ENCODE peak calls at places on chromosome 17, in five cellular contexts. S is trophoblast cell, M is H9, G is H1, K is neuronal stem cell. C is an unnamed sample.

GRCh38 chr17:11986939-11987329 is 10.3 kb downstream of the ZNF18 start:
- DNase-seq in G (no peak), S (peak), M (no peak), K (peak), C (peak)

GRCh38 chr17:2123467-2124251 is 68.8 kb downstream of the HIC1 start:
- DNase-seq in M (no peak), G (no peak), S (no peak), K (no peak), C (peak)

GRCh38 chr17:76473541-76473985 is 6.2 kb downstream of the AANAT start:
- DNase-seq in M (peak), S (no peak), G (peak), K (no peak), C (no peak)

GRCh38 chr17:27892542-27892865 is 661 bp downstream of the LYRM9 start:
- DNase-seq in S (no peak), G (no peak), K (no peak), M (no peak), C (no peak)

GRCh38 chr17:60559995-60560859 is 34.2 kb upstream of the APPBP2 start:
- DNase-seq in S (no peak), M (no peak), K (no peak), G (no peak), C (no peak)

GRCh38 chr17:46764709-46765401 is 53.6 kb downstream of the WNT3 start:
- DNase-seq in K (no peak), M (no peak), G (peak), S (no peak), C (peak)

GRCh38 chr17:2837147-2837561 is 40.9 kb downstream of the RAP1GAP2 start:
- DNase-seq in K (no peak), G (no peak), M (no peak), S (no peak), C (no peak)

GRCh38 chr17:74211929-74212261 is 1.5 kb upstream of the TTYH2 start:
- DNase-seq in M (no peak), K (no peak), G (no peak), S (no peak), C (no peak)

GRCh38 chr17:82241183-82241925 is 12.5 kb downstream of the SLC16A3 start:
- DNase-seq in K (no peak), S (peak), M (no peak), G (no peak), C (peak)

GRCh38 chr17:44969144-44969780 is 1.2 kb upstream of the C1QL1 start:
- DNase-seq in S (no peak), K (no peak), G (peak), M (peak), C (no peak)

GRCh38 chr17:58447039-58447975 is 30.0 kb upstream of the RNF43 start:
- DNase-seq in M (peak), K (peak), G (peak), S (peak), C (peak)

GRCh38 chr17:45910667-45911066 is 16.3 kb downstream of the MAPT start:
- DNase-seq in G (no peak), S (no peak), K (no peak), M (no peak), C (no peak)

GRCh38 chr17:4087911-4088693 is 54.7 kb downstream of the ZZEF1 start:
- DNase-seq in M (no peak), S (peak), K (no peak), G (no peak), C (peak)

GRCh38 chr17:43212641-43213490 is 1.2 kb downstream of the TMEM106A start:
- DNase-seq in G (no peak), S (peak), K (no peak), M (no peak), C (no peak)

GRCh38 chr17:62067165-62068145 is 2.4 kb upstream of the MED13 start:
- DNase-seq in M (peak), G (no peak), S (no peak), K (no peak), C (no peak)

GRCh38 chr17:65108152-65108551 is 29.0 kb upstream of the RGS9 start:
- DNase-seq in M (no peak), G (no peak), K (no peak), S (no peak), C (no peak)

GRCh38 chr17:373616-374225 is 21.1 kb upstream of the RPH3AL start:
- DNase-seq in G (no peak), S (no peak), M (no peak), K (no peak), C (no peak)

GRCh38 chr17:1762233-1762905 is 509 bp downstream of the SERPINF1 start:
- DNase-seq in K (no peak), M (no peak), S (peak), G (no peak), C (no peak)

GRCh38 chr17:17766351-17767095 is 70.3 kb downstream of the SREBF1 start:
- DNase-seq in K (no peak), M (no peak), G (no peak), S (no peak), C (no peak)

GRCh38 chr17:81898029-81898866 is 3.8 kb upstream of the NPB start:
- DNase-seq in K (no peak), S (peak), M (no peak), G (no peak), C (peak)

GRCh38 chr17:17073006-17073626 is 30.9 kb downstream of the MPRIP start:
- DNase-seq in S (no peak), M (no peak), G (no peak), K (no peak), C (no peak)

GRCh38 chr17:81996757-81997441 is 19.5 kb downstream of the ASPSCR1 start:
- DNase-seq in M (no peak), G (no peak), S (no peak), K (no peak), C (no peak)

GRCh38 chr17:32335647-32336046 is 6.3 kb downstream of the C17orf75 start:
- DNase-seq in S (no peak), K (no peak), M (no peak), G (no peak), C (peak)

GRCh38 chr17:35073991-35074627 is 10.6 kb upstream of the RFFL start:
- DNase-seq in G (no peak), M (no peak), S (peak), K (no peak), C (no peak)

GRCh38 chr17:75242461-75243042 is 18.9 kb downstream of the GGA3 start:
- DNase-seq in S (no peak), K (no peak), M (no peak), G (no peak), C (no peak)

GRCh38 chr17:81179861-81180260 is 13.8 kb upstream of the AATK start:
- DNase-seq in S (no peak), M (no peak), K (no peak), G (no peak), C (no peak)

GRCh38 chr17:27333410-27333980 is 39.6 kb downstream of the WSB1 start:
- DNase-seq in K (no peak), M (peak), S (no peak), G (no peak), C (no peak)

GRCh38 chr17:67126983-67127382 is 82.6 kb downstream of the CACNG1 start:
- DNase-seq in S (no peak), K (no peak), G (no peak), M (no peak), C (no peak)

GRCh38 chr17:80780381-80781187 is 211.1 kb upstream of the CHMP6 start:
- DNase-seq in S (peak), K (no peak), G (no peak), M (no peak), C (peak)

GRCh38 chr17:79965806-79966205 is 69.9 kb downstream of the TBC1D16 start:
- DNase-seq in M (peak), K (no peak), G (no peak), S (no peak), C (no peak)

GRCh38 chr17:39634384-39634871 is 2.5 kb upstream of the STARD3 start:
- DNase-seq in G (no peak), M (no peak), S (peak), K (no peak), C (peak)

GRCh38 chr17:61283043-61283442 is 116.6 kb upstream of the TBX2 start:
- DNase-seq in M (no peak), S (no peak), G (no peak), K (no peak), C (no peak)

GRCh38 chr17:21213491-21214014 is 408 bp downstream of the TMEM11 start:
- DNase-seq in G (no peak), M (no peak), S (peak), K (no peak), C (no peak)

GRCh38 chr17:51398647-51399046 is 138.3 kb downstream of the UTP18 start:
- DNase-seq in K (no peak), G (no peak), S (no peak), M (no peak), C (no peak)

GRCh38 chr17:1013729-1014090 is 16.8 kb downstream of the TIMM22 start:
- DNase-seq in S (no peak), M (no peak), K (no peak), G (no peak), C (no peak)

GRCh38 chr17:70736375-70736957 is 567.1 kb downstream of the KCNJ2 start:
- DNase-seq in M (no peak), K (no peak), G (no peak), S (no peak), C (no peak)

GRCh38 chr17:71438631-71439146 is 682.1 kb upstream of the SOX9 start:
- DNase-seq in S (peak), K (no peak), G (no peak), M (no peak), C (peak)

GRCh38 chr17:41491476-41491875 is 1.8 kb upstream of the KRT36 start:
- DNase-seq in K (no peak), S (no peak), M (no peak), G (no peak), C (no peak)

GRCh38 chr17:41492771-41493170 is 3.1 kb upstream of the KRT36 start:
- DNase-seq in S (no peak), G (no peak), K (no peak), M (no peak), C (peak)

GRCh38 chr17:41496803-41497484 is 7.2 kb upstream of the KRT36 start:
- DNase-seq in S (peak), K (peak), M (peak), G (peak), C (peak)

GRCh38 chr17:41492351-41492750 is 2.6 kb upstream of the KRT36 start:
- DNase-seq in M (no peak), S (peak), G (no peak), K (no peak), C (peak)

GRCh38 chr17:41494524-41494923 is 4.8 kb upstream of the KRT36 start:
- DNase-seq in M (no peak), G (no peak), S (peak), K (no peak), C (peak)
- H2AFZ ChIP-seq in M (no peak), G (no peak), S (no peak), K (no peak), C (no peak)

DNA sequence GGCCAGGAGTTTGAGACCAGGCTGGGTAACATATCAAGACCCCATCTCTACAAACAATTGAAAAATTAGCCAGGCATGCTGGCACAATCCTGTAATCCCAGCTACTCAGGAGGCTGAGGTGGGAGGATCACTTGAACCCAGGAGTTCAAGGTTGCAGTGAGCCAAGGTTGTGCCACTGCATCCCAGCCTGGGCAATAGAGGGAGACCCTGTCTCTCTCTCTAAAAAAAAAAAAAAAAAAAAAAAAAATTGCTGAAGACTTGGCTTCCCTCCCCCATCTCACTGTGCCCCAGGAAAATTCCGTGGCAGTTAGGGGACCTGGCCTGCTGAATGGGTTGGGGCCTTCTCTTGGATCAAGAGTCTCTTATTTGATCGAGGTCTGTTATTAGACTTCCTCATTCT is at the start of gene ODF4:
- DNase-seq in K (no peak), M (no peak), S (no peak), G (no peak), C (no peak)
- H2BK120ac ChIP-seq in K (no peak), M (no peak), S (no peak), G (no peak), C (no peak)

DNA sequence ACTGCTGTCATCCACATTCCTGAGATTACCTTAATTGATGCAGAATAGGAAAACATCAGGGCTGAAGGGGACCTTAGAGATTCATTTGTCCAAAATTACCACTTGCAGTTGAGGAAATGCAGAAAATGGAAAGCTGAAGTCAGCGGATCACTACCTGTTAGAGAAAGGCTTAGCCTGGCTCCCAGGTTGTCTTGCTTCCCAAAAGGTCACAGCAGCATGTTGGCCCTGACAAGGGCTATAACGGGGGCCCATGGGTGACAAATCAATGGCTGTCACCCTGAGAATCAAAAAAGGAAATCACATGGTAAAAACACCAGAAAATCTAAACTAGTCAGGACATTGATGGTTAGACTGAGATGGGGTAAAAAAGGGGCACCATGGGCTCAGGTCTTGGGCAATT is 51.7 kb downstream of the HLF start:
- DNase-seq in K (no peak), M (no peak), G (no peak), S (peak), C (no peak)
- H2BK12ac ChIP-seq in K (no peak), M (no peak), G (no peak), S (no peak), C (no peak)

DNA sequence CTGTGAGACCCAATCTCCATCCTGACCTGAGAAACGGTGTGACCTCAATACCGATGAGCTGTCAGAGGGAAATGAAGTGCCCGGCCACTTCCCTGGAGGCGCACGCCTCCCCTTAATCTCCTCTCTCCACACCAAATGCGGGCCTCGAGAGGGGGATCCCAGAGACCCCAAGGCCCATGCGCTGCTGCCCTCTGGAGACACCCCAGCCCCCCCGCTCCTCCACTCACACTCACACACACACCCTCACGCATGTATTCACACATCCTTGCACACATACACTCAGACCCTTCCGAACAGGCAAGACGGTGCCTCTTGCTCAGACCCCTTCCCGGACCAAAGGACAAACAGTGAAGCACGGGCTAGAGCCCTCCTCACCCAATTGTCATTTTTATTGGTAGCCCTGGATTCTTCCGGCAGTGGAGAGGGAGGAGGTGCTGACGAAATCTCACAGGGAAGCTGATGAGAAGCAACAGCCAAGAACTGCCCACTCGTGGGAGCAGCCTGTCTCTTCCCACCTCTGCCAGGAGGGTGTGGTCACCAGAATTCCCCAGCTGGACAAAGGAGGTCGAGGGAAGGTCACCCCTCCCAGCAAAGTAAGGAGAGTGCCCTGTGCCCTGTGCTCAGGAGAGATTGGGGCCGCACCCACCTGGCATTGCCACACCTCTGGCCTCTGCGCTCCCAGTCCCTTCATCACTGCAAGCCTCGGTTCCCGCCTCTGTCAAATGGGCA is 136.0 kb upstream of the TNRC6C start:
- DNase-seq in K (no peak), S (no peak), M (no peak), G (no peak), C (no peak)
- H2AFZ ChIP-seq in K (no peak), S (no peak), M (no peak), G (no peak), C (no peak)

GRCh38 chr17:41529491-41529915 is 1.4 kb upstream of the KRT19 start:
- DNase-seq in S (peak), M (no peak), K (no peak), G (no peak), C (no peak)
- H2BK120ac ChIP-seq in S (peak), M (no peak), K (no peak), G (no peak), C (peak)

GRCh38 chr17:36631022-36631421 is 29.6 kb downstream of the MRM1 start:
- DNase-seq in M (no peak), K (no peak), S (no peak), G (no peak), C (no peak)
- H2BK12ac ChIP-seq in M (no peak), K (no peak), S (no peak), G (no peak), C (no peak)

DNA sequence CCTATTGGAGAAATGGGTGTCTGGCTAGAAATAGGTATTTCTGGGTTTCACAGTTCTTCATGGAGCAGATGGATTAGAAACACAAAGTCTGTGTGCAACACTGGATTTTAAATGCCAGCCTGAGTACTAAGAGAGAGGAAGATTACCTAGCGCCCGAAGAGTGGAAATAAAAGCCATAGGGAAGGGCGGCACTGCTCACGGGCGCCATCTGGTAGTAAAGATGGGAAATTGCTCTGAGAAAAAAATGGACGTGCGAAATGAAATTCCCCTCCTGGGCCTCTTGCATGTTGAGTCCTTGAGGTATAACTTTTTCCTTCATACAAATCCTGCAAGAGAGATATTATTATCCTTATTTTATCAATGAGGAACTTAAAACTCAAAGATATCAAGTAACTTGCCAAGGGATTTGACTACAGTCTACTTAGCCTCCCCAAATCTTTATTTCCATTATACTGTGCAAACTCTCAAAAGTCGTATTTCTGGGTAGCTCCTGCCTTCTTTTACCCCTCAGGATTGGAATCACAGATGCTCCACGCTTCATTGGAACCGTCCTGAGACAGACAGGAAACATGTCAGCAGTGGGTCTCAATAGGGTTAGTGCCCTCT is 72.8 kb downstream of the MMD start:
- DNase-seq in M (peak), K (peak), S (peak), G (peak), C (peak)
- H2AFZ ChIP-seq in M (no peak), K (peak), S (no peak), G (peak), C (no peak)

GRCh38 chr17:50063516-50064252 is 7.8 kb downstream of the ITGA3 start:
- DNase-seq in G (no peak), M (no peak), S (peak), K (no peak), C (peak)

GRCh38 chr17:50060951-50061712 is 5.2 kb downstream of the ITGA3 start:
- DNase-seq in K (no peak), G (no peak), M (no peak), S (no peak), C (peak)

GRCh38 chr17:50065056-50065455 is 9.1 kb downstream of the ITGA3 start:
- DNase-seq in M (no peak), S (no peak), G (no peak), K (no peak), C (no peak)

GRCh38 chr17:50064253-50064991 is 8.5 kb downstream of the ITGA3 start:
- DNase-seq in M (no peak), S (peak), K (no peak), G (no peak), C (peak)

DNA sequence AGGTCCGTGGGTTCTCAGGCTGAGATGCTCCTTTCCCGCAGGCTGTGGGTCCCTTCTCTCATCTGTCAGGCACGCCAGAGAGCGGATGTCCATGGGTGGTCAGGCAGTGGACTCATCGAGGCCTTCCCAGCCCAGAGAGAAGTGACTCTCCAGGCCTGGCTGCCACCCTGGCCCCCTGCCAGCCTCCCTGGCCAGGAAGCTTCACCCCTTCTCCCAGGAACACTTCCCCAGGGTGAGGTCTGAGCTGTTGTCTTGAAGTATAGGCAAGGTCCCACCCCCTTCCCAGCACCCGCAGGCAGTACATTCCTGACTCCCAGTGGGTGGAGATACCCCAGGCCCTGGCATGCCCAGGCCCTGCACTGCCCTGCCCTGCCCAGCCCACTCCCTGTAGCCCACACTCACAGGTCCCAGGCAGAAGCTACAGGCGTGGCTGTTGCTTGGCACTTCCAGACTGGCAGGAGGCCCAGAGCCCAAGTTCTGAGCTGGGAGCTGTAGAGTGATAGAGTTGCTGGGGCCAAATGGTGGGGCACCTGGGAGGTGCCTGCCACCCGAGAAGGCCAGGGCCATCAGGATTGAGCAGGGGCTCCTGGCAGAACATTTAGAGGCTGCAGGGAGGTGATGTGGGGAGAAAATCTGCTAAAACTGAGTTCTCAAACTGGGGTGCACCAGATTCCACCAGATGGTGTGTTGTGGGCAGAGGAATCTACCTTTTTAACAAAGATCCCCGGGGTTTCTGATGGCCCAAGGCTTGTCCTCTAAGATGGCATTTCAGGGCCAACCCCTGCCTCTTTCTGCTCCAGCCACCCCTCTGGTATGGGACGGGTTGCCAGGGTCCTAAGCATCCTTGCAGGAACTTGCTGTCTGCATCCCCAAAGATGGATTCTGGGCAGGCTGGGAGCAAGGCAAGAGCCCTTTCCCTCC is 6.7 kb downstream of the ITGA3 start:
- DNase-seq in K (no peak), G (no peak), S (peak), M (no peak), C (peak)
- H2BK120ac ChIP-seq in K (no peak), G (no peak), S (no peak), M (no peak), C (peak)

C was measured in mesenchymal stem cell.